ENCODE peak calls at places on chromosomes 3 and 15, in four cellular contexts. T is pancreas, C is D341Med, X is SK-MEL-5. H is an unnamed sample.

GRCh38 chr3:54932606-54933005 is 4.7 kb upstream of the LRTM1 start:
- DNase-seq in C (no peak), T (no peak), X (no peak), H (no peak)

GRCh38 chr15:74790080-74790916 is 8.4 kb downstream of the CSK start:
- DNase-seq in X (peak; percentile 87), C (no peak), T (no peak), H (peak; percentile 39)

GRCh38 chr3:20405731-20406130 is 219.7 kb upstream of the SGO1 start:
- DNase-seq in T (no peak), X (no peak), C (no peak), H (no peak)

GRCh38 chr15:76433798-76434400 is 97.3 kb downstream of the ISL2 start:
- DNase-seq in X (no peak), T (no peak), C (no peak), H (no peak)

GRCh38 chr15:25803036-25803435 is 60.1 kb downstream of the ATP10A start:
- DNase-seq in C (no peak), X (no peak), T (no peak), H (no peak)

GRCh38 chr15:74854453-74854852 is 11.5 kb upstream of the ULK3 start:
- DNase-seq in T (no peak), X (no peak), C (no peak), H (no peak)

GRCh38 chr15:100211855-100212850 is 129.6 kb downstream of the ADAMTS17 start:
- DNase-seq in X (no peak), T (no peak), C (no peak), H (no peak)

GRCh38 chr3:101998256-101998926 is 149.1 kb downstream of the NFKBIZ start:
- DNase-seq in X (peak; percentile 48), C (peak; percentile 25), T (no peak), H (no peak)

GRCh38 chr3:15453991-15454625 is 26.7 kb downstream of the EAF1 start:
- DNase-seq in C (no peak), X (no peak), T (no peak), H (no peak)

GRCh38 chr3:8593022-8593817 is 51.4 kb downstream of the SSUH2 start:
- DNase-seq in T (no peak), C (no peak), X (no peak), H (no peak)

GRCh38 chr3:116030131-116030850 is 407.0 kb downstream of the GAP43 start:
- DNase-seq in T (no peak), C (no peak), X (no peak), H (no peak)

GRCh38 chr3:161253711-161254110 is 32.6 kb downstream of the NMD3 start:
- DNase-seq in C (no peak), X (no peak), T (no peak), H (no peak)

GRCh38 chr15:36469567-36469966 is 109.9 kb upstream of the CDIN1 start:
- DNase-seq in T (no peak), C (no peak), X (no peak), H (no peak)

GRCh38 chr3:119205685-119206084 is 32.3 kb downstream of the UPK1B start:
- DNase-seq in X (no peak), T (no peak), C (no peak), H (no peak)

H was measured in SIG-M5.